ENCODE peak calls at places on chromosomes 1 and 21, in six cellular contexts. I, P, R, N, M and V are unnamed samples. For H3K4me1, the result is how much of the 10 kb centered on the place peaks cover.

GRCh38 chr1:197619008-197619640 is 156.2 kb downstream of the DENND1B start:
- DNase-seq in I (no peak), P (no peak), R (peak), N (peak), M (peak), V (no peak)

GRCh38 chr1:203153051-203153988 is 22.3 kb downstream of the MYBPH start:
- DNase-seq in I (no peak), P (peak), R (no peak), N (peak), M (no peak), V (no peak)

GRCh38 chr1:207831517-207832327 is 79.2 kb downstream of the CD34 start:
- DNase-seq in I (no peak), P (no peak), R (no peak), N (no peak), M (no peak), V (no peak)

GRCh38 chr1:32474954-32475353 is 10.1 kb downstream of the ZBTB8B start:
- DNase-seq in I (no peak), P (no peak), R (no peak), N (no peak), M (no peak), V (no peak)

GRCh38 chr1:204110894-204111633 is 38.1 kb downstream of the SOX13 start:
- DNase-seq in I (no peak), P (no peak), R (no peak), N (no peak), M (no peak), V (no peak)

GRCh38 chr1:155062702-155063411 is 683 bp upstream of the EFNA4 start:
- DNase-seq in I (peak), P (peak), R (peak), N (peak), M (peak), V (no peak)

GRCh38 chr1:85605519-85606413 is 25.2 kb downstream of the CCN1 start:
- DNase-seq in I (no peak), P (no peak), R (peak), N (peak), M (peak), V (no peak)

GRCh38 chr21:43733060-43733459 is 14.1 kb downstream of the PDXK start:
- DNase-seq in I (no peak), P (no peak), R (no peak), N (no peak), M (no peak), V (no peak)

GRCh38 chr1:68975534-68975933 is 478.7 kb upstream of the DEPDC1 start:
- DNase-seq in I (no peak), P (no peak), R (no peak), N (no peak), M (no peak), V (no peak)

GRCh38 chr1:109912214-109912861 is 1.7 kb downstream of the CSF1 start:
- DNase-seq in I (no peak), P (no peak), R (no peak), N (no peak), M (no peak), V (no peak)

GRCh38 chr1:106960412-106960811 is 96.1 kb upstream of the PRMT6 start:
- DNase-seq in I (no peak), P (no peak), R (no peak), N (no peak), M (no peak), V (no peak)

GRCh38 chr21:37153935-37154350 is 80.9 kb downstream of the TTC3 start:
- DNase-seq in I (no peak), P (no peak), R (no peak), N (peak), M (peak), V (no peak)

GRCh38 chr1:213564215-213564659 is 423.5 kb upstream of the PROX1 start:
- DNase-seq in I (no peak), P (peak), R (no peak), N (peak), M (peak), V (no peak)

GRCh38 chr1:83029050-83029449 is 969.9 kb downstream of the TTLL7 start:
- DNase-seq in I (no peak), P (no peak), R (no peak), N (no peak), M (no peak), V (no peak)

GRCh38 chr1:164861632-164862031 is 302.6 kb downstream of the PBX1 start:
- DNase-seq in I (no peak), P (no peak), R (no peak), N (no peak), M (no peak), V (no peak)

GRCh38 chr1:90851711-90852050 is 134.6 kb upstream of the BARHL2 start:
- DNase-seq in I (no peak), P (no peak), R (no peak), N (no peak), M (no peak), V (no peak)

GRCh38 chr1:90850181-90850924 is 133.3 kb upstream of the BARHL2 start:
- DNase-seq in I (no peak), P (peak), R (no peak), N (peak), M (peak), V (no peak)

GRCh38 chr1:90856608-90857007 is 139.5 kb upstream of the BARHL2 start:
- DNase-seq in I (no peak), P (no peak), R (no peak), N (no peak), M (no peak), V (no peak)

GRCh38 chr1:90850925-90851710 is 134.0 kb upstream of the BARHL2 start:
- DNase-seq in I (peak), P (peak), R (peak), N (peak), M (peak), V (peak)

GRCh38 chr1:90854559-90854958 is 137.5 kb upstream of the BARHL2 start:
- DNase-seq in I (no peak), P (no peak), R (no peak), N (no peak), M (no peak), V (no peak)
- TF ChIP-seq CTCF in I (no peak), P (no peak), R (no peak), N (no peak), M (no peak), V (no peak)

GRCh38 chr1:1602941-1603506 is 3.1 kb upstream of the FNDC10 start:
- DNase-seq in I (no peak), P (no peak), R (no peak), N (no peak), M (no peak), V (no peak)
- H3K4me1 ChIP-seq in I (under half), P (under half), R (under half), N (under half), M (under half), V (under half)

GRCh38 chr1:52848423-52848822 is 5.9 kb downstream of the ZYG11A start:
- DNase-seq in I (no peak), P (no peak), R (no peak), N (no peak), M (no peak), V (no peak)

DNA sequence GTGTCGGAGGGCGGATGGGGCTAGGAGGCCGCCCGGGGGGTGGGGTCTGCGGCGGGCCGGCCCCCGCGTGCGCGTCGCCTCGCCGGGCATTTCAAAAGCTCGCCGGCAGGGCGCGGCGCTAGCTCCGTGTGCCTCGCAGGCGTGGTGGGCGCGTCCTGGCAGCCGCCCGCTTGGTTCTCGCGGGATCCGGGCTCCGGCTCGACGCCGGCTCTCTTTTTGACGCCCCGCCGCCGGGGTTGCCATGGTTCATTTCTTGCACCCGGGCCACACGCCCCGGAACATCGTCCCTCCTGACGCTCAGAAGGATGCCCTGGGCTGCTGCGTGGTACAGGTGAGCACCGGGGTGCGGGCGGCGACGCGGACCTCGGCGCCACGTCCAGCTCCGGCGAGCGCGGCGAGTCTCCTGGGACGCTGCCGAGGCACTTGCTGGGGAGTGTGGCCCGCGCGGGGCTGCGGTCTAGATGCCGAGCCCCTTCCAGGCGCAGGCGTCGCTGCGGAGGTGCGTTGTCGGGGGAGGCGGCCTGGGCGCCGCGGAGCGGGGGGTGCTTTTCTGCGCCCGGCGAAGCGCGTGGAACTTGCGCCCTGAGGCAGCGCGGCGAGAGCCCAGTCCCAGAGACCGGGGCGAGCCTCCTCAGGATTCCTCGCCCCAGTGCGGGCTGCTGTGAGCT is at the start of gene ZYG11A:
- DNase-seq in I (peak), P (peak), R (no peak), N (peak), M (peak), V (peak)
- TF ChIP-seq CTCF in I (peak), P (peak), R (no peak), N (peak), M (peak), V (no peak)

DNA sequence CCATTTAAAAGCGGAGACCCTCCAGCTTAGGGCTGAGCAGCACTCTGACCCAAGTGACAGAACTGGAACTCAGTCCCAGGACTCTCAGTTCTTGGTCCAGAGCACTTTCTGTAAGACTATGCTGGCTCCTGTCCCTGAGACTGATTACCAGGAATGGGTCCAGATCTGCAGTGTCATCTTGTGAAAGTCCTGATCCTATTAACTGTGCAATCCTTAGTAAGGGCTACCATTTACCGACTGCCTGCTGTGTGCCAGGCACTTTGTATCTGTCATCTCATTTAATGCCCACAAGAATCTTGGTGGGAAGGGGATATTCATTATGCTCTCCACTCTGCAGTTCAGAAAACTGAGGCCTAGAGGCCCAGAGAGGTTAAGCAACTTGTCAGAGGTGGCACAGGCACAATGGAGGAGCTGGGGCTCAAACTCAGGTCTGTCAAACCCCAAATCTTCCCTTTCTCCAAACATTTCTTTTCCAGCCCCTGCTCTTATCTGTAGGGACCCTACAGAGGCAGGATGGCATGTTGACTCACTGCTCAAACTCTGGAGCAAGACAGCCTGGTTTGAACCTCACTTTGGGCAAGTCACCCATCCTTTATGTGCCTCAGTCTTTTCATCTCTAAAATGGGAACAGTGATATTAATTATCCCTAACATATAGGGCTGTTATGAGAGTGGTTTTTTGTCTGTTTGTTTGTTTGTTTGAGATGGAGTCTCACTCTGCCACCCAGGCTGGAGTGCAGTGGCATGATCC is 57.6 kb upstream of the IFNLR1 start:
- DNase-seq in I (no peak), P (no peak), R (no peak), N (peak), M (no peak), V (no peak)
- H3K4me1 ChIP-seq in I (under half), P (under half), R (under half), N (under half), M (under half), V (under half)

GRCh38 chr1:2310332-2311183 is 80.8 kb downstream of the MORN1 start:
- DNase-seq in I (no peak), P (no peak), R (no peak), N (no peak), M (no peak), V (no peak)

GRCh38 chr1:2313651-2314296 is 77.6 kb downstream of the MORN1 start:
- DNase-seq in I (no peak), P (no peak), R (no peak), N (no peak), M (no peak), V (no peak)

GRCh38 chr1:2312196-2312588 is 79.2 kb downstream of the MORN1 start:
- DNase-seq in I (no peak), P (no peak), R (no peak), N (no peak), M (no peak), V (no peak)

GRCh38 chr1:2312589-2313301 is 78.6 kb downstream of the MORN1 start:
- DNase-seq in I (no peak), P (no peak), R (no peak), N (no peak), M (no peak), V (no peak)

DNA sequence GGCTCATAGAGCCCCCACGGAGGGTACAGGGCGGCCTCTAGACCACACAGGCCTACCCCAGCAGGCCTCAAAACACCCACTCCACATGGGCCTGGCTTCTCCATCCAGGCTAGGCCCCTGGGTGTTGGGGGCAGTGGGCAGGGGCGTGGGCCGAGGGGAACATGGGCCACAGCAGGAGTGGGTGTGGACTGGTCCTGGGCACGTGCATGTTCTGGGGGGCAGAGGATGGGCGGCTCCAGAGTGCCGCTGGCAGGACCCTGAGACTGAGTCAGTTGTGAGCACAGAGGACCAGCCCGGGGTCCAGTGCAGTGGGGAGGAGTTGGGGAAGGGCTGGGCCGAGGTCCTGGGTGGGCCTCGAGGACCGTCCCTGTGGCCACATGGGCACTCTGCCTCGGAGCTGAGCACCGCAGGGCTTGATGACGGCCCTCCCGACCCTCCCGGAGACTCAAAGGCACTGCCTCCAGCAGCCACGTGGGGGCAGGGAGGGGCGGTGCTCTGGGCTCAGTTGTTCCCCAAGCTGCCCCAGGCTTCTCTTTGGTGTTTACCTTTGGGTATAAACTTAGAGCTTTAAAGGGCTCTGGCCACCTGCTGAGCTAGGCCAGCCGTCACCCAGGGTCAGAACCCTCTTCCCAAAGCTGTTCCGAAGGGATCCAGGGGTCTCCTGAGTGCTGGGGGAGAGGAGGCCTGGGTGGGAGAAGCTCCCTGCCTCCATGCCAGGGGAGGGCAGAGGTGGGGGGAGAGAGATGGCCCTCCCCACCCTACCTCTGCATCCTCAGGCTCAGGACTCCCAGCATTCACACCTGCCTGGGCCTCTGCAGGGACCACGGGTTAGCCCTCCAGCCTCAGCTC is 79.9 kb downstream of the MORN1 start:
- DNase-seq in I (peak), P (peak), R (peak), N (peak), M (peak), V (no peak)
- TF ChIP-seq CTCF in I (peak), P (peak), R (peak), N (peak), M (peak), V (no peak)